ENCODE peak calls at places on chromosomes 4 and X, in five cellular contexts. C is dorsolateral prefrontal cortex, S is PC-3, L is endodermal cell, Y is pancreas. B is an unnamed sample.

GRCh38 chrX:18098704-18099103 is 122.0 kb downstream of the BEND2 start:
- DNase-seq in C (no peak), S (no peak), L (peak; percentile 54), Y (no peak), B (no peak)

GRCh38 chrX:15724911-15725310 is 13.2 kb upstream of the CA5B start:
- DNase-seq in C (no peak), S (no peak), L (no peak), Y (no peak), B (no peak)

GRCh38 chr4:40055379-40055872 is 1.2 kb upstream of the N4BP2 start:
- DNase-seq in C (no peak), S (no peak), L (no peak), Y (no peak), B (peak; percentile 56)

GRCh38 chr4:8307126-8307525 is 37.6 kb downstream of the HTRA3 start:
- DNase-seq in C (peak; percentile 5), S (no peak), L (peak; percentile 38), Y (no peak), B (no peak)

GRCh38 chr4:78081541-78081940 is 24.4 kb downstream of the FRAS1 start:
- DNase-seq in C (no peak), S (no peak), L (no peak), Y (no peak), B (no peak)

GRCh38 chr4:26573389-26573794 is 10.5 kb upstream of the TBC1D19 start:
- DNase-seq in C (no peak), S (peak; percentile 28), L (no peak), Y (no peak), B (no peak)

GRCh38 chr4:75715105-75715799 is 9.1 kb upstream of the USO1 start:
- DNase-seq in C (no peak), S (no peak), L (peak; percentile 36), Y (peak; percentile 29), B (peak; percentile 82)

GRCh38 chr4:59838236-59838635 is 1361.9 kb upstream of the ADGRL3 start:
- DNase-seq in C (no peak), S (no peak), L (no peak), Y (no peak), B (no peak)

GRCh38 chr4:81038636-81039350 is 8.3 kb downstream of the BMP3 start:
- DNase-seq in C (no peak), S (no peak), L (no peak), Y (no peak), B (no peak)

GRCh38 chr4:40256329-40256728 is 59.5 kb downstream of the RHOH start:
- DNase-seq in C (no peak), S (no peak), L (no peak), Y (no peak), B (no peak)

GRCh38 chrX:37371578-37371981 is 22.4 kb downstream of the PRRG1 start:
- DNase-seq in C (no peak), S (no peak), L (peak; percentile 38), Y (no peak), B (peak; percentile 41)

GRCh38 chr4:27318740-27319139 is 458.1 kb downstream of the STIM2 start:
- DNase-seq in C (peak; percentile 22), S (peak; percentile 54), L (peak; percentile 92), Y (peak; percentile 3), B (peak; percentile 6)

GRCh38 chr4:53483250-53483649 is 105.8 kb downstream of the FIP1L1 start:
- DNase-seq in C (no peak), S (no peak), L (no peak), Y (no peak), B (no peak)

GRCh38 chr4:47836655-47837581 is 949 bp downstream of the CORIN start:
- DNase-seq in C (peak; percentile 56), S (peak; percentile 83), L (peak; percentile 94), Y (peak; percentile 63), B (peak; percentile 74)

GRCh38 chr4:117385531-117385930 is 300.2 kb upstream of the TRAM1L1 start:
- DNase-seq in C (no peak), S (peak; percentile 15), L (no peak), Y (no peak), B (no peak)

GRCh38 chrX:39897741-39898097 is 200.0 kb downstream of the BCOR start:
- DNase-seq in C (no peak), S (peak; percentile 41), L (no peak), Y (no peak), B (no peak)

GRCh38 chr4:105257817-105258495 is 111.3 kb downstream of the TET2 start:
- DNase-seq in C (no peak), S (peak; percentile 3), L (no peak), Y (no peak), B (no peak)

GRCh38 chr4:141972950-141973349 is 336.6 kb downstream of the IL15 start:
- DNase-seq in C (no peak), S (no peak), L (no peak), Y (no peak), B (no peak)

GRCh38 chrX:3244955-3245354 is 101.5 kb downstream of the MXRA5 start:
- DNase-seq in C (no peak), S (peak; percentile 3), L (no peak), Y (no peak), B (no peak)

GRCh38 chr4:118923891-118924290 is 35.2 kb downstream of the SYNPO2 start:
- DNase-seq in C (no peak), S (no peak), L (no peak), Y (no peak), B (no peak)

GRCh38 chrX:110795645-110796510 is at the start of gene CHRDL1:
- DNase-seq in C (no peak), S (no peak), L (peak; percentile 78), Y (peak; percentile 50), B (no peak)

GRCh38 chr4:141899103-141899502 is 262.7 kb downstream of the IL15 start:
- DNase-seq in C (no peak), S (no peak), L (no peak), Y (no peak), B (peak; percentile 37)

GRCh38 chrX:2846992-2847391 is 18.3 kb downstream of the GYG2 start:
- DNase-seq in C (no peak), S (peak; percentile 21), L (peak; percentile 28), Y (no peak), B (no peak)

GRCh38 chr4:184104419-184105101 is 113.1 kb downstream of the ENPP6 start:
- DNase-seq in C (no peak), S (no peak), L (no peak), Y (peak; percentile 49), B (peak; percentile 22)

GRCh38 chr4:177380730-177381287 is 61.4 kb downstream of the AGA start:
- DNase-seq in C (no peak), S (peak; percentile 43), L (peak; percentile 95), Y (no peak), B (no peak)

GRCh38 chr4:75101906-75102888 is 169.3 kb downstream of the PARM1 start:
- DNase-seq in C (no peak), S (no peak), L (no peak), Y (no peak), B (no peak)

GRCh38 chr4:85773372-85773771 is 298.4 kb downstream of the ARHGAP24 start:
- DNase-seq in C (no peak), S (no peak), L (peak; percentile 45), Y (no peak), B (no peak)

GRCh38 chr4:182896421-182896820 is 20.8 kb downstream of the DCTD start:
- DNase-seq in C (no peak), S (no peak), L (no peak), Y (no peak), B (no peak)

GRCh38 chrX:48498374-48498809 is 10.4 kb upstream of the PORCN start:
- DNase-seq in C (no peak), S (peak; percentile 86), L (no peak), Y (no peak), B (peak; percentile 64)

GRCh38 chrX:139881572-139881971 is 51.3 kb downstream of the ATP11C start:
- DNase-seq in C (no peak), S (peak; percentile 52), L (no peak), Y (no peak), B (peak; percentile 65)

GRCh38 chrX:74382613-74383012 is 38.7 kb upstream of the SLC16A2 start:
- DNase-seq in C (peak; percentile 24), S (peak; percentile 83), L (peak; percentile 90), Y (peak; percentile 16), B (peak; percentile 50)

GRCh38 chrX:140447150-140447549 is 57.7 kb downstream of the SOX3 start:
- DNase-seq in C (no peak), S (no peak), L (no peak), Y (no peak), B (no peak)

DNA sequence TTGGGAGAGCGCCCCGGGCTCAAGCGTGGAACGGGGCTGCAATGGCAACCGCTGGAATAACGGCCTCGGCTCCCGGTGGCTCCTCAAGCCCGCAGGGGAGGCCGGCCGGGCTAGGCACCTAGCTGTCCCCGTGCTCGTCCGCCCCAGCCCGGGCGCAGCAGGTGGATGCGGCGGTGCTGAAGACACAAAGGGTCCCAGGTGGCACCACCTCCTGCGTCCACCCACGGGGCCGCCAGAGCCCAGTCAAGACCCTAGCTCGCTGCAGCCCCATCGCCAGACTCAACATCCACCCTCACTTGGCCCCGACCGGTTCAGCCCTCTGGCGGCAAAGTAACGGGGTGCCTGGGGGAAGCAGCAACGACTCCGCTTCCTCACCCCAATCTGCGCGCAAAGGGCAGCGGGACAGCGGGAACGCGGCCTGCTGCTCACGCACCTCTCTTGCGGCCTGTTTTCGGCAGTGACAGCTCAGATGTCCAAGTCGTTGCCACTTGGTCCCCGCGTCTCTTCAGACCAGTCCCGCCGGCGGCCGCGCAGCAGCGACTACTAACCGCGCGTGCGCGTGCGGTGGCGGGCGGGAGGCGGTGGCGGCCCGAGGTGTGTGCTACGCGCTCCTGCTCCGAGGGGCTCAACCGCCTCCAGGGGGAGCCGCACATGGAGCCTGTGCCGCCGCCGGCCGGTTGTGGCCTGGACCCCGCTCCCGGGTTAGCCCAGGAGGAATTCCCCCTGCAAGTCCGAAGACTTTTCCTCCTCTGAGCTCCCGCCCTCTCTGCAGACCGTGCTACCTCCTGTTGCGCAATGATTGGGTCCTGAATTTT is at the start of gene CLGN:
- DNase-seq in C (peak; percentile 51), S (peak; percentile 66), L (peak; percentile 97), Y (peak; percentile 65), B (peak; percentile 38)
- H3K4me3 ChIP-seq in C (peak within 1 kb of the TSS; percentile 76), S (peak within 1 kb of the TSS; percentile 93), L (peak within 1 kb of the TSS; percentile 90), Y (peak within 1 kb of the TSS; percentile 53), B (peak within 1 kb of the TSS; percentile 81)

GRCh38 chr4:6391852-6392188 is 80.6 kb downstream of the PPP2R2C start:
- DNase-seq in C (no peak), S (peak; percentile 63), L (no peak), Y (no peak), B (no peak)
- H3K4me3 ChIP-seq in C (no peak overlapping the region), S (peak overlapping the region; percentile 18), L (no peak overlapping the region), Y (no peak overlapping the region), B (no peak overlapping the region)

GRCh38 chrX:65658229-65658628 is 9.2 kb upstream of the MSN start:
- DNase-seq in C (no peak), S (no peak), L (no peak), Y (no peak), B (no peak)
- H3K4me3 ChIP-seq in C (no peak overlapping the region), S (no peak overlapping the region), L (no peak overlapping the region), Y (no peak overlapping the region), B (no peak overlapping the region)

DNA sequence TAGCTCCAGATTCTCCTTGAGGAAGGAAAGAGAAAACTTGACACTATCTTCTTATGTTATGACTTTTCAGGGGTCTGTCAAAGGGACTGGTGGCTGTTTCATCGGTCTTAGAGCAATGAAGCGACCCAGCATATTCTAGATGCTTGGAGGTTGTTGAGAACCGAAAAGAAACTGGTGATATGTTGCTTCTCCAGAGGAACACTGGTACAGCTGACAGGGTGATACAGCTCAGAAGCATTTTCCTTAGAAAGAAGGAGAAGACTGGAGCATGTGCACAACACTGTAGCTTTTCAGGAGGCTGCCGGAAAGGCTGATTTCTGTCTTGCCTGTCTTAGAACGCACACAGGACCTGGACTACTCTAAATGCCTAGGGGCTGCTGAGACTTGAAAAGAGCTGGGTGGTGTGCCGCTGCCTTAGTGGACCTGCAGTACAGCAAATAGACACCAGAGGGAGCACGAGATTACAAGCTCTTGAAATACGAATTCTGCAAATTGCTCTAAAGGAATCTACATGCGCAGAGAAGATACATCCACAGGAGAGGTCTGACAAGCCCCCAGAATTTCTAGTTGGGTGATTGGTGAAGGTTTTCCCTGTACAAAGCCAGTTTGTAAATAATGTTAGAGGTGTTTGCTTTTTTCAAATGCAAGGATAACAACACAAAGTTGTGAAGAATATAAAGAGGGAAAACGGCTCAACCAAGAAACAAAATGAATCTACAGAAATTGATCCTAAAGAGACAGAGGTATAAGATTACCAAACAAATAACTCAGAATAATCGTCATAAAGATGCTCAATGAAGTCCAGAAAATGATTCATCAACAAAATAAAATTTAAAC is 223.1 kb upstream of the DMD start:
- DNase-seq in C (no peak), S (peak; percentile 66), L (peak; percentile 94), Y (no peak), B (peak; percentile 15)
- H3K4me3 ChIP-seq in C (no peak overlapping the region), S (no peak overlapping the region), L (no peak overlapping the region), Y (no peak overlapping the region), B (no peak overlapping the region)